ENCODE peak calls at places on chromosomes 1 and 21, in seven cellular contexts. Y is Panc1; W is WTC11; P is neural crest cell; M is nephron progenitor cell; D is CD8-positive, alpha-beta T cell; U is heart right ventricle. E is an unnamed sample.

GRCh38 chr1:35929730-35930592 is 944 bp upstream of the AGO3 start:
- DNase-seq in P (peak; percentile 12), W (peak; percentile 54), U (peak; percentile 51), M (peak; percentile 37), Y (no peak), D (peak; percentile 46), E (peak; percentile 23)

GRCh38 chr1:227155004-227155403 is 163.3 kb downstream of the CDC42BPA start:
- DNase-seq in P (no peak), W (no peak), D (no peak), U (no peak), Y (no peak), M (no peak), E (no peak)

GRCh38 chr1:61376151-61376550 is 293.8 kb downstream of the NFIA start:
- DNase-seq in U (no peak), D (no peak), P (no peak), M (no peak), W (no peak), Y (no peak), E (no peak)

GRCh38 chr1:246459213-246459612 is 47.9 kb downstream of the SMYD3 start:
- DNase-seq in W (no peak), D (no peak), U (no peak), M (no peak), Y (no peak), P (no peak), E (no peak)

GRCh38 chr1:230392141-230392909 is 33.8 kb downstream of the PGBD5 start:
- DNase-seq in M (no peak), D (no peak), W (no peak), P (no peak), U (no peak), Y (no peak), E (no peak)

GRCh38 chr1:173164686-173165085 is 42.4 kb downstream of the TNFSF4 start:
- DNase-seq in W (no peak), U (no peak), D (no peak), M (no peak), Y (no peak), P (no peak), E (no peak)

GRCh38 chr1:230231739-230232075 is 164.7 kb downstream of the GALNT2 start:
- DNase-seq in D (no peak), M (peak; percentile 42), W (no peak), P (no peak), Y (no peak), U (peak; percentile 75), E (no peak)

GRCh38 chr1:26861889-26862371 is 1.0 kb upstream of the SFN start:
- DNase-seq in D (no peak), W (no peak), Y (no peak), U (no peak), P (no peak), M (no peak), E (peak; percentile 23)

GRCh38 chr1:185821612-185822385 is 87.6 kb downstream of the HMCN1 start:
- DNase-seq in D (no peak), W (no peak), M (no peak), P (no peak), U (no peak), Y (no peak), E (no peak)

GRCh38 chr21:38126677-38127271 is 130.0 kb upstream of the KCNJ15 start:
- DNase-seq in M (peak; percentile 79), D (peak; percentile 25), U (peak; percentile 26), Y (peak; percentile 36), W (peak; percentile 83), P (peak; percentile 75), E (peak; percentile 73)

GRCh38 chr1:227268943-227269342 is 49.3 kb downstream of the CDC42BPA start:
- DNase-seq in W (no peak), U (no peak), P (no peak), Y (peak; percentile 5), M (no peak), D (no peak), E (no peak)

GRCh38 chr1:196608401-196609113 is at the start of gene KCNT2:
- DNase-seq in W (peak; percentile 97), M (peak; percentile 92), D (no peak), P (peak; percentile 81), U (peak; percentile 58), Y (no peak), E (peak; percentile 71)

GRCh38 chr1:159051436-159051835 is 25.1 kb downstream of the AIM2 start:
- DNase-seq in Y (no peak), W (no peak), P (no peak), M (no peak), D (no peak), U (no peak), E (no peak)

GRCh38 chr1:109826446-109826845 is 62.7 kb upstream of the EPS8L3 start:
- DNase-seq in U (no peak), Y (no peak), D (no peak), M (no peak), W (no peak), P (no peak), E (no peak)

GRCh38 chr1:24020032-24020431 is 39.9 kb upstream of the SRSF10 start:
- DNase-seq in Y (no peak), P (no peak), W (no peak), D (no peak), M (no peak), U (peak; percentile 52), E (no peak)

DNA sequence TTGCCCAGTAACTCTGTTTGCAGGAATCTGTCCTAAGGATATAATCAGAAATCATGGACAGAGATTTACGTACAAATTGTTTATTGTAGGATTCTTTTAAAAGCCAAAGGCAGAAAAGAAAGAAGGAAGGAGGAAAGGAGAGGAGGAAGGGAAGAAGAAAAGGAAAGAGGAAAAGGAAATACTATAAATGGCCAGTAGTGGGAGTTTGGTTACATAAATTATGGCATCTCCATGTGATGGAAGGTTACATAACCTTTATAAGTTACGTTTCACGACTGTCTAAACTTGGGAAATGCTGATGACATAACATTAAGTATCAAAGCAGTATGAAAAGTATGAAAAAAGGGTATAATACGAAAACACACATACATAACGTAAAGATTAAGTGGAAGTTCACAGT is 39.0 kb downstream of the SMYD2 start:
- DNase-seq in W (no peak), M (no peak), P (no peak), Y (no peak), D (no peak), U (no peak), E (no peak)
- TF ChIP-seq CTCF in W (no peak), M (no peak), P (peak; percentile 43), Y (peak; percentile 40), D (no peak), U (no peak), E (no peak)

DNA sequence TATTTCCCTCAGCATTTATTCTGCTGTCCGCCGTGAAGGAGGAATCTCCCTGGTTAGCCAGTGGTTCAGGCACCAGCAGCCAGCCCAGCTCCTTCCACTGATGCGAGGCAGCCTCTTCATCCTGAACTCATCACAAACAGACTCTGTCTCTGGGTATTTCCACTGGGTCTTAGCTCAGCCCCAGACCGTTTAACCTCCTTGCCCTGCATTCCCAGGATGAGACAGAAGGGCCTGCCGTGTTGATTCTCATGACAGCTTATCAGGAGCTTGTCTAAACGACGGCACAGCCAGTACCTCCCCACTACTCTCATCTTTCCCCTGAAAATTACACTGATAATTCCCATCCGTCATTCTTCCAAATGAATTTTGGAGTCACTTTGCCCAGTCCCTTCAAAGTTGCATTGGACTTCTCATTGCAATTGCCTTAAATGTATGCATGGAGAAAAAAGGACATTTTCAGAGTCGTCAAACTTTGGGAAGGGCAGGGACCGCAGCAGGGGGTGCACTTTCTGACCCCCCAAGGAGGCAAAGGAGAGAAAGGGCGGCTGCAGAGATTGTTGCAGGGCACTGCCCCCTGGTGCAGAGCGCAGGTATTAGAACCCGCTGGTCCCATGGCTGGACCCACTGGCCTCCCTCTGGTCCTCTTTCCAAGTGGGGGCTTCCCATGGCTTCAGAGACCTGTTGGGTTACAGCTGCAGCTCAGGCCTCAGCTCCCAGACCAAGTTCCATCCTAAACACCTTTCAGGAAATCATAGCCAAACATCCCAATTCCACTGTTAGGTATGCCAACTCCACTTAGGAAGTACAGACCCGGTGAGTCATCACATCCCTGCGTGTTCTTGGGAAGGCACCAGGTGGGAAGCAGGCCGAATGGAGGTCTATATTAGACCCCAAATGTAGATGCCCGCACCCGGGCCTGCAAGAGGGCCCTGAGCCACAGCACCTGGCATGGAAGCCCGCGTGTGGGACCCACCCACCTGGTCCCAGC is 3.7 kb upstream of the MEGF6 start:
- DNase-seq in P (peak; percentile 31), M (peak; percentile 65), U (no peak), Y (peak; percentile 17), W (peak; percentile 74), D (peak; percentile 32), E (peak; percentile 56)
- TF ChIP-seq CTCF in P (peak; percentile 69), M (peak; percentile 72), U (peak; percentile 34), Y (peak; percentile 90), W (peak; percentile 75), D (no peak), E (peak; percentile 57)

GRCh38 chr1:56575865-56576264 is 3.5 kb downstream of the PLPP3 start:
- DNase-seq in U (no peak), Y (no peak), D (no peak), M (no peak), P (no peak), W (no peak), E (no peak)

GRCh38 chr1:56577859-56578663 is 1.3 kb downstream of the PLPP3 start:
- DNase-seq in M (peak; percentile 68), P (peak; percentile 49), D (no peak), W (peak; percentile 60), U (peak; percentile 32), Y (no peak), E (peak; percentile 65)

GRCh38 chr1:56578664-56578962 is 750 bp downstream of the PLPP3 start:
- DNase-seq in D (no peak), M (peak; percentile 62), Y (no peak), W (no peak), P (no peak), U (no peak), E (peak; percentile 23)

GRCh38 chr1:56578963-56579875 is at the start of gene PLPP3:
- DNase-seq in Y (peak; percentile 59), U (peak; percentile 89), P (peak; percentile 68), D (no peak), W (peak; percentile 78), M (peak; percentile 75), E (peak; percentile 80)

DNA sequence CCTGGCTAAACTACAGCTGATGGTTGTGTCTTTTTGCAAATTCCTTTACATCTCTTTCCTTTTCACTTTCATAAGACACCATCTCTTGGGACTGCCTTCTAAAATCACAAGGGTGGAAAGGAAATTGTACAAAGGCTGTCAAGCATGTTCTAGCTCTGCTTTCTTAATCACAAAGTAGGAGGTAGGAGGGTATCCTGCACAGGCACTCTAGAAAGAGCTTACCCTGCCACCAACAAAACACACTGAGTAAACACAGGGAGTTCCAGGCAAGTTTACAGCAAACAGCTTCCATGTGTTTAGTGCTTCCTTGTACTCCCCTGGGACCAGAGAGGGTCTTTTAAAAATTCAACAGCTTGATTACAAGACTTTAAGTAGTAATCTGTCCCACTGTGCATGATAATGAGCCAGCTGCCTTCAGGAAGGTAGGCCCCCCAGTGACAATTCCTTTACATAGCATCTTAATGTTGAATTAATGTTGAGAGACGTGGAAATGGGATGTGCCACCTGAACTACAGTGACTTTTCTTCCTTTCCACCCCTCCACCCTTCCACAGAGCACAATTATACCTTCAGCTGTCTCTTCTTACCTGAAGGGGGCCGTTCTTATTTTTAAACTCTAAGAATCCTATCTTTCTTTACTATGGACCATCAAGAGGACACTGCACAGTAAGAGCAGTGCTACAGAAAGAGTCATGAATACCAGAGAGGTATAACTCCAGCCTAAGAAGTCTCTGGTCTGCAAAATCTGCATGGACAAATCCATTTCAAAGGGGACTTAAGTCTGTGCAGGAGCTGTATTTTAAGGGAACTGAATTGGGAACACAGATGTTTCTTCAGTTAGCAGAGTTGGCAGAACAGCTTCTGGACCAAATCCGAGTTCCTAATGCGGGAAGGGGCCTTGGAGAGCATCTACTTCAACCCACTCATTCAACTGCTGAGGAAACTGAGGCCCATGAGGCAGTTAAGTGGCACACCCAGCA is 2.2 kb downstream of the PLPP3 start:
- DNase-seq in D (no peak), U (peak; percentile 25), W (no peak), P (no peak), M (no peak), Y (no peak), E (no peak)
- TF ChIP-seq CTCF in D (no peak), U (no peak), W (no peak), P (peak; percentile 53), M (peak; percentile 16), Y (peak; percentile 68), E (peak; percentile 42)

GRCh38 chr1:21655748-21656147 is 13.4 kb downstream of the RAP1GAP start:
- DNase-seq in M (no peak), Y (no peak), U (no peak), W (peak; percentile 67), D (no peak), P (no peak), E (peak; percentile 50)
- TF ChIP-seq CTCF in M (no peak), Y (no peak), U (no peak), W (no peak), D (no peak), P (no peak), E (no peak)